ENCODE peak calls at places on chromosomes 1 and 21, in ten cellular contexts. One of them, this sample, is unnamed.

GRCh38 chr1:181655756-181656155 is 172.4 kb downstream of the CACNA1E start:
- DNase-seq in GM10248: no peak
- DNase-seq in fibroblast of the conjunctiva: no peak
- DNase-seq in hippocampal formation: no peak
- DNase-seq in C1 segment of cervical spinal cord: no peak
- DNase-seq in uterus: no peak
- DNase-seq in activated B cell treated with CpG ODN at 0.5 μM for 24 hours: no peak
- DNase-seq in nucleus accumbens: no peak
- DNase-seq in colonic mucosa: no peak
- DNase-seq in NCI-H1417: no peak
- DNase-seq in this sample: peak; percentile 58

GRCh38 chr1:161162052-161162451 is 2.8 kb downstream of the USP21 start:
- DNase-seq in nucleus accumbens: no peak
- DNase-seq in hippocampal formation: no peak
- DNase-seq in activated B cell treated with CpG ODN at 0.5 μM for 24 hours: no peak
- DNase-seq in C1 segment of cervical spinal cord: no peak
- DNase-seq in uterus: no peak
- DNase-seq in NCI-H1417: no peak
- DNase-seq in fibroblast of the conjunctiva: no peak
- DNase-seq in colonic mucosa: no peak
- DNase-seq in GM10248: no peak
- DNase-seq in this sample: no peak

GRCh38 chr1:222416001-222416791 is 131.7 kb downstream of the HHIPL2 start:
- DNase-seq in fibroblast of the conjunctiva: no peak
- DNase-seq in NCI-H1417: no peak
- DNase-seq in activated B cell treated with CpG ODN at 0.5 μM for 24 hours: no peak
- DNase-seq in colonic mucosa: no peak
- DNase-seq in uterus: no peak
- DNase-seq in GM10248: no peak
- DNase-seq in nucleus accumbens: no peak
- DNase-seq in hippocampal formation: no peak
- DNase-seq in C1 segment of cervical spinal cord: no peak
- DNase-seq in this sample: no peak

GRCh38 chr1:182671779-182672486 is 12.5 kb downstream of the RGS8 start:
- DNase-seq in uterus: no peak
- DNase-seq in NCI-H1417: peak; percentile 90
- DNase-seq in colonic mucosa: no peak
- DNase-seq in hippocampal formation: no peak
- DNase-seq in fibroblast of the conjunctiva: no peak
- DNase-seq in activated B cell treated with CpG ODN at 0.5 μM for 24 hours: no peak
- DNase-seq in nucleus accumbens: no peak
- DNase-seq in GM10248: no peak
- DNase-seq in C1 segment of cervical spinal cord: no peak
- DNase-seq in this sample: no peak

GRCh38 chr1:53341521-53341895 is 13.6 kb upstream of the LRP8 start:
- DNase-seq in GM10248: no peak
- DNase-seq in uterus: no peak
- DNase-seq in fibroblast of the conjunctiva: no peak
- DNase-seq in nucleus accumbens: no peak
- DNase-seq in colonic mucosa: no peak
- DNase-seq in C1 segment of cervical spinal cord: no peak
- DNase-seq in hippocampal formation: no peak
- DNase-seq in NCI-H1417: no peak
- DNase-seq in activated B cell treated with CpG ODN at 0.5 μM for 24 hours: peak; percentile 7
- DNase-seq in this sample: no peak

GRCh38 chr1:74427676-74428075 is 84.7 kb downstream of the LRRC53 start:
- DNase-seq in activated B cell treated with CpG ODN at 0.5 μM for 24 hours: no peak
- DNase-seq in hippocampal formation: no peak
- DNase-seq in colonic mucosa: no peak
- DNase-seq in GM10248: no peak
- DNase-seq in C1 segment of cervical spinal cord: no peak
- DNase-seq in uterus: no peak
- DNase-seq in NCI-H1417: no peak
- DNase-seq in nucleus accumbens: no peak
- DNase-seq in fibroblast of the conjunctiva: no peak
- DNase-seq in this sample: no peak

GRCh38 chr21:41740604-41741252 is 26.1 kb downstream of the RIPK4 start:
- DNase-seq in colonic mucosa: no peak
- DNase-seq in uterus: no peak
- DNase-seq in C1 segment of cervical spinal cord: no peak
- DNase-seq in nucleus accumbens: no peak
- DNase-seq in hippocampal formation: no peak
- DNase-seq in fibroblast of the conjunctiva: no peak
- DNase-seq in activated B cell treated with CpG ODN at 0.5 μM for 24 hours: no peak
- DNase-seq in GM10248: no peak
- DNase-seq in NCI-H1417: no peak
- DNase-seq in this sample: no peak

GRCh38 chr1:100440075-100440809 is 87.9 kb downstream of the CDC14A start:
- DNase-seq in colonic mucosa: peak; percentile 60
- DNase-seq in uterus: no peak
- DNase-seq in fibroblast of the conjunctiva: no peak
- DNase-seq in activated B cell treated with CpG ODN at 0.5 μM for 24 hours: no peak
- DNase-seq in GM10248: peak; percentile 20
- DNase-seq in nucleus accumbens: no peak
- DNase-seq in C1 segment of cervical spinal cord: no peak
- DNase-seq in hippocampal formation: no peak
- DNase-seq in NCI-H1417: peak; percentile 42
- DNase-seq in this sample: no peak

GRCh38 chr1:224333309-224333926 is 3.4 kb upstream of the NVL start:
- DNase-seq in nucleus accumbens: no peak
- DNase-seq in hippocampal formation: peak; percentile 0
- DNase-seq in uterus: no peak
- DNase-seq in activated B cell treated with CpG ODN at 0.5 μM for 24 hours: no peak
- DNase-seq in NCI-H1417: peak; percentile 33
- DNase-seq in GM10248: peak; percentile 50
- DNase-seq in colonic mucosa: peak; percentile 51
- DNase-seq in fibroblast of the conjunctiva: peak; percentile 48
- DNase-seq in C1 segment of cervical spinal cord: no peak
- DNase-seq in this sample: peak; percentile 61

GRCh38 chr21:34999397-34999941 is 49.6 kb downstream of the RUNX1 start:
- DNase-seq in GM10248: no peak
- DNase-seq in hippocampal formation: no peak
- DNase-seq in NCI-H1417: no peak
- DNase-seq in uterus: no peak
- DNase-seq in nucleus accumbens: no peak
- DNase-seq in fibroblast of the conjunctiva: no peak
- DNase-seq in colonic mucosa: no peak
- DNase-seq in activated B cell treated with CpG ODN at 0.5 μM for 24 hours: no peak
- DNase-seq in C1 segment of cervical spinal cord: no peak
- DNase-seq in this sample: no peak

GRCh38 chr1:154430903-154431302 is 25.8 kb downstream of the IL6R start:
- DNase-seq in nucleus accumbens: no peak
- DNase-seq in GM10248: no peak
- DNase-seq in colonic mucosa: no peak
- DNase-seq in activated B cell treated with CpG ODN at 0.5 μM for 24 hours: no peak
- DNase-seq in NCI-H1417: no peak
- DNase-seq in C1 segment of cervical spinal cord: no peak
- DNase-seq in fibroblast of the conjunctiva: no peak
- DNase-seq in uterus: no peak
- DNase-seq in hippocampal formation: no peak
- DNase-seq in this sample: no peak

GRCh38 chr1:152392909-152393308 is 21.2 kb downstream of the CRNN start:
- DNase-seq in GM10248: no peak
- DNase-seq in uterus: no peak
- DNase-seq in NCI-H1417: no peak
- DNase-seq in fibroblast of the conjunctiva: no peak
- DNase-seq in C1 segment of cervical spinal cord: no peak
- DNase-seq in colonic mucosa: no peak
- DNase-seq in nucleus accumbens: no peak
- DNase-seq in hippocampal formation: no peak
- DNase-seq in activated B cell treated with CpG ODN at 0.5 μM for 24 hours: no peak
- DNase-seq in this sample: no peak

GRCh38 chr1:226825037-226825745 is 45.2 kb upstream of the PSEN2 start:
- DNase-seq in C1 segment of cervical spinal cord: peak; percentile 48
- DNase-seq in activated B cell treated with CpG ODN at 0.5 μM for 24 hours: no peak
- DNase-seq in NCI-H1417: no peak
- DNase-seq in GM10248: no peak
- DNase-seq in nucleus accumbens: peak; percentile 55
- DNase-seq in uterus: peak; percentile 15
- DNase-seq in colonic mucosa: no peak
- DNase-seq in fibroblast of the conjunctiva: no peak
- DNase-seq in hippocampal formation: peak; percentile 59
- DNase-seq in this sample: no peak

GRCh38 chr1:19861034-19861433 is 21.2 kb upstream of the OTUD3 start:
- DNase-seq in nucleus accumbens: no peak
- DNase-seq in colonic mucosa: peak; percentile 79
- DNase-seq in fibroblast of the conjunctiva: no peak
- DNase-seq in GM10248: no peak
- DNase-seq in NCI-H1417: no peak
- DNase-seq in uterus: peak; percentile 78
- DNase-seq in activated B cell treated with CpG ODN at 0.5 μM for 24 hours: no peak
- DNase-seq in hippocampal formation: no peak
- DNase-seq in C1 segment of cervical spinal cord: no peak
- DNase-seq in this sample: no peak

GRCh38 chr1:15341634-15342375 is 67.9 kb upstream of the EFHD2 start:
- DNase-seq in activated B cell treated with CpG ODN at 0.5 μM for 24 hours: no peak
- DNase-seq in uterus: no peak
- DNase-seq in GM10248: no peak
- DNase-seq in NCI-H1417: no peak
- DNase-seq in fibroblast of the conjunctiva: no peak
- DNase-seq in colonic mucosa: peak; percentile 53
- DNase-seq in C1 segment of cervical spinal cord: no peak
- DNase-seq in hippocampal formation: no peak
- DNase-seq in nucleus accumbens: no peak
- DNase-seq in this sample: no peak

GRCh38 chr1:209860293-209860881 is 32.6 kb downstream of the UTP25 start:
- DNase-seq in nucleus accumbens: peak; percentile 38
- DNase-seq in hippocampal formation: peak; percentile 71
- DNase-seq in GM10248: peak; percentile 79
- DNase-seq in fibroblast of the conjunctiva: peak; percentile 90
- DNase-seq in C1 segment of cervical spinal cord: peak; percentile 29
- DNase-seq in NCI-H1417: peak; percentile 74
- DNase-seq in activated B cell treated with CpG ODN at 0.5 μM for 24 hours: peak; percentile 26
- DNase-seq in uterus: peak; percentile 60
- DNase-seq in colonic mucosa: peak; percentile 71
- DNase-seq in this sample: peak; percentile 82

GRCh38 chr1:224922404-224923164 is 6.9 kb upstream of the DNAH14 start:
- DNase-seq in C1 segment of cervical spinal cord: no peak
- DNase-seq in nucleus accumbens: no peak
- DNase-seq in hippocampal formation: no peak
- DNase-seq in NCI-H1417: no peak
- DNase-seq in activated B cell treated with CpG ODN at 0.5 μM for 24 hours: no peak
- DNase-seq in fibroblast of the conjunctiva: peak; percentile 3
- DNase-seq in colonic mucosa: no peak
- DNase-seq in uterus: no peak
- DNase-seq in GM10248: peak; percentile 56
- DNase-seq in this sample: peak; percentile 47

GRCh38 chr21:46157987-46158451 is 2.6 kb upstream of the FTCD start:
- DNase-seq in fibroblast of the conjunctiva: no peak
- DNase-seq in C1 segment of cervical spinal cord: no peak
- DNase-seq in activated B cell treated with CpG ODN at 0.5 μM for 24 hours: no peak
- DNase-seq in colonic mucosa: no peak
- DNase-seq in NCI-H1417: no peak
- DNase-seq in nucleus accumbens: no peak
- DNase-seq in hippocampal formation: no peak
- DNase-seq in GM10248: no peak
- DNase-seq in uterus: no peak
- DNase-seq in this sample: no peak

GRCh38 chr1:42957229-42957879 is 1.3 kb downstream of the SLC2A1 start:
- DNase-seq in hippocampal formation: no peak
- DNase-seq in uterus: no peak
- DNase-seq in C1 segment of cervical spinal cord: no peak
- DNase-seq in nucleus accumbens: no peak
- DNase-seq in NCI-H1417: no peak
- DNase-seq in activated B cell treated with CpG ODN at 0.5 μM for 24 hours: no peak
- DNase-seq in fibroblast of the conjunctiva: no peak
- DNase-seq in colonic mucosa: peak; percentile 71
- DNase-seq in GM10248: no peak
- DNase-seq in this sample: no peak

GRCh38 chr21:42232176-42232825 is 13.4 kb downstream of the ABCG1 start:
- DNase-seq in NCI-H1417: no peak
- DNase-seq in activated B cell treated with CpG ODN at 0.5 μM for 24 hours: no peak
- DNase-seq in C1 segment of cervical spinal cord: no peak
- DNase-seq in uterus: no peak
- DNase-seq in GM10248: no peak
- DNase-seq in nucleus accumbens: no peak
- DNase-seq in fibroblast of the conjunctiva: no peak
- DNase-seq in colonic mucosa: no peak
- DNase-seq in hippocampal formation: no peak
- DNase-seq in this sample: no peak

GRCh38 chr1:9784508-9785133 is 39.1 kb downstream of the CLSTN1 start:
- DNase-seq in fibroblast of the conjunctiva: peak; percentile 45
- DNase-seq in nucleus accumbens: no peak
- DNase-seq in activated B cell treated with CpG ODN at 0.5 μM for 24 hours: no peak
- DNase-seq in NCI-H1417: peak; percentile 73
- DNase-seq in uterus: peak; percentile 67
- DNase-seq in C1 segment of cervical spinal cord: no peak
- DNase-seq in hippocampal formation: no peak
- DNase-seq in colonic mucosa: peak; percentile 71
- DNase-seq in GM10248: peak; percentile 72
- DNase-seq in this sample: peak; percentile 34

GRCh38 chr1:84450916-84451315 is 28.1 kb upstream of the RPF1 start:
- DNase-seq in GM10248: no peak
- DNase-seq in NCI-H1417: no peak
- DNase-seq in hippocampal formation: no peak
- DNase-seq in uterus: no peak
- DNase-seq in nucleus accumbens: no peak
- DNase-seq in C1 segment of cervical spinal cord: no peak
- DNase-seq in colonic mucosa: no peak
- DNase-seq in activated B cell treated with CpG ODN at 0.5 μM for 24 hours: no peak
- DNase-seq in fibroblast of the conjunctiva: no peak
- DNase-seq in this sample: no peak

This sample was measured in NCI-H460.